ENCODE peak calls at places on chromosomes 13 and 19, in ten cellular contexts. One of them, this sample, is unnamed.

GRCh38 chr13:92436927-92437326 is 789.7 kb upstream of the GPC6 start:
- DNase-seq in sigmoid colon: no peak
- DNase-seq in fibroblast of lung: no peak
- DNase-seq in upper lobe of right lung: no peak
- DNase-seq in transverse colon: no peak
- DNase-seq in H9: no peak
- DNase-seq in thyroid gland: no peak
- DNase-seq in tibial nerve: no peak
- DNase-seq in astrocyte: no peak
- DNase-seq in heart left ventricle: no peak
- DNase-seq in this sample: no peak

GRCh38 chr19:1621021-1621420 is 15.8 kb upstream of the UQCR11 start:
- DNase-seq in sigmoid colon: peak; percentile 59
- DNase-seq in fibroblast of lung: no peak
- DNase-seq in upper lobe of right lung: no peak
- DNase-seq in transverse colon: no peak
- DNase-seq in H9: no peak
- DNase-seq in thyroid gland: no peak
- DNase-seq in tibial nerve: no peak
- DNase-seq in astrocyte: no peak
- DNase-seq in heart left ventricle: no peak
- DNase-seq in this sample: peak; percentile 71

GRCh38 chr13:46759861-46760260 is 37.1 kb downstream of the ESD start:
- DNase-seq in sigmoid colon: no peak
- DNase-seq in fibroblast of lung: peak; percentile 6
- DNase-seq in upper lobe of right lung: no peak
- DNase-seq in transverse colon: peak; percentile 20
- DNase-seq in H9: no peak
- DNase-seq in thyroid gland: no peak
- DNase-seq in tibial nerve: no peak
- DNase-seq in astrocyte: no peak
- DNase-seq in heart left ventricle: no peak
- DNase-seq in this sample: peak; percentile 56

GRCh38 chr13:91304740-91305139 is 42.7 kb upstream of the MIR17HG start:
- DNase-seq in sigmoid colon: no peak
- DNase-seq in fibroblast of lung: peak; percentile 10
- DNase-seq in upper lobe of right lung: no peak
- DNase-seq in transverse colon: no peak
- DNase-seq in H9: no peak
- DNase-seq in thyroid gland: no peak
- DNase-seq in tibial nerve: no peak
- DNase-seq in astrocyte: no peak
- DNase-seq in heart left ventricle: no peak
- DNase-seq in this sample: no peak

GRCh38 chr13:112911883-112912282 is 57.1 kb upstream of the MCF2L start:
- DNase-seq in sigmoid colon: no peak
- DNase-seq in fibroblast of lung: no peak
- DNase-seq in upper lobe of right lung: no peak
- DNase-seq in transverse colon: no peak
- DNase-seq in H9: no peak
- DNase-seq in thyroid gland: no peak
- DNase-seq in tibial nerve: no peak
- DNase-seq in astrocyte: no peak
- DNase-seq in heart left ventricle: no peak
- DNase-seq in this sample: no peak

GRCh38 chr13:32284927-32285632 is 30.1 kb downstream of the ZAR1L start:
- DNase-seq in sigmoid colon: no peak
- DNase-seq in fibroblast of lung: peak; percentile 65
- DNase-seq in upper lobe of right lung: no peak
- DNase-seq in transverse colon: no peak
- DNase-seq in H9: no peak
- DNase-seq in thyroid gland: peak; percentile 76
- DNase-seq in tibial nerve: no peak
- DNase-seq in astrocyte: peak; percentile 90
- DNase-seq in heart left ventricle: peak; percentile 39
- DNase-seq in this sample: no peak

GRCh38 chr19:38245826-38246498 is 10.2 kb downstream of the PPP1R14A start:
- DNase-seq in sigmoid colon: no peak
- DNase-seq in fibroblast of lung: no peak
- DNase-seq in upper lobe of right lung: no peak
- DNase-seq in transverse colon: no peak
- DNase-seq in H9: no peak
- DNase-seq in thyroid gland: no peak
- DNase-seq in tibial nerve: no peak
- DNase-seq in astrocyte: no peak
- DNase-seq in heart left ventricle: peak; percentile 49
- DNase-seq in this sample: no peak

GRCh38 chr19:52725528-52725961 is 9.3 kb downstream of the ZNF611 start:
- DNase-seq in sigmoid colon: no peak
- DNase-seq in fibroblast of lung: no peak
- DNase-seq in upper lobe of right lung: no peak
- DNase-seq in transverse colon: no peak
- DNase-seq in H9: no peak
- DNase-seq in thyroid gland: no peak
- DNase-seq in tibial nerve: no peak
- DNase-seq in astrocyte: no peak
- DNase-seq in heart left ventricle: no peak
- DNase-seq in this sample: peak; percentile 70

GRCh38 chr19:2199215-2199614 is 35.5 kb downstream of the DOT1L start:
- DNase-seq in sigmoid colon: no peak
- DNase-seq in fibroblast of lung: no peak
- DNase-seq in upper lobe of right lung: no peak
- DNase-seq in transverse colon: no peak
- DNase-seq in H9: peak; percentile 80
- DNase-seq in thyroid gland: no peak
- DNase-seq in tibial nerve: no peak
- DNase-seq in astrocyte: no peak
- DNase-seq in heart left ventricle: no peak
- DNase-seq in this sample: no peak

GRCh38 chr13:24035411-24035810 is 125.1 kb upstream of the SPATA13 start:
- DNase-seq in sigmoid colon: no peak
- DNase-seq in fibroblast of lung: no peak
- DNase-seq in upper lobe of right lung: no peak
- DNase-seq in transverse colon: no peak
- DNase-seq in H9: no peak
- DNase-seq in thyroid gland: no peak
- DNase-seq in tibial nerve: no peak
- DNase-seq in astrocyte: no peak
- DNase-seq in heart left ventricle: no peak
- DNase-seq in this sample: no peak

GRCh38 chr13:48019796-48020195 is 17.7 kb upstream of the NUDT15 start:
- DNase-seq in sigmoid colon: no peak
- DNase-seq in fibroblast of lung: no peak
- DNase-seq in upper lobe of right lung: no peak
- DNase-seq in transverse colon: no peak
- DNase-seq in H9: no peak
- DNase-seq in thyroid gland: no peak
- DNase-seq in tibial nerve: no peak
- DNase-seq in astrocyte: no peak
- DNase-seq in heart left ventricle: no peak
- DNase-seq in this sample: no peak

GRCh38 chr19:50513746-50514345 is at the start of gene ASPDH:
- DNase-seq in sigmoid colon: no peak
- DNase-seq in fibroblast of lung: no peak
- DNase-seq in upper lobe of right lung: no peak
- DNase-seq in transverse colon: no peak
- DNase-seq in H9: no peak
- DNase-seq in thyroid gland: no peak
- DNase-seq in tibial nerve: no peak
- DNase-seq in astrocyte: no peak
- DNase-seq in heart left ventricle: no peak
- DNase-seq in this sample: peak; percentile 78

GRCh38 chr13:113061271-113061625 is 44.3 kb upstream of the F7 start:
- DNase-seq in sigmoid colon: peak; percentile 54
- DNase-seq in fibroblast of lung: no peak
- DNase-seq in upper lobe of right lung: peak; percentile 54
- DNase-seq in transverse colon: no peak
- DNase-seq in H9: no peak
- DNase-seq in thyroid gland: no peak
- DNase-seq in tibial nerve: no peak
- DNase-seq in astrocyte: no peak
- DNase-seq in heart left ventricle: no peak
- DNase-seq in this sample: no peak

GRCh38 chr19:30029721-30030510 is 87.9 kb downstream of the URI1 start:
- DNase-seq in sigmoid colon: no peak
- DNase-seq in fibroblast of lung: peak; percentile 4
- DNase-seq in upper lobe of right lung: no peak
- DNase-seq in transverse colon: no peak
- DNase-seq in H9: no peak
- DNase-seq in thyroid gland: no peak
- DNase-seq in tibial nerve: no peak
- DNase-seq in astrocyte: peak; percentile 86
- DNase-seq in heart left ventricle: no peak
- DNase-seq in this sample: no peak

GRCh38 chr19:17184381-17184841 is 30.7 kb upstream of the USE1 start:
- DNase-seq in sigmoid colon: no peak
- DNase-seq in fibroblast of lung: no peak
- DNase-seq in upper lobe of right lung: no peak
- DNase-seq in transverse colon: peak; percentile 26
- DNase-seq in H9: no peak
- DNase-seq in thyroid gland: no peak
- DNase-seq in tibial nerve: no peak
- DNase-seq in astrocyte: no peak
- DNase-seq in heart left ventricle: no peak
- DNase-seq in this sample: no peak

GRCh38 chr19:2494447-2495129 is 18.7 kb downstream of the GADD45B start:
- DNase-seq in sigmoid colon: peak; percentile 94
- DNase-seq in fibroblast of lung: peak; percentile 82
- DNase-seq in upper lobe of right lung: peak; percentile 89
- DNase-seq in transverse colon: peak; percentile 82
- DNase-seq in H9: no peak
- DNase-seq in thyroid gland: peak; percentile 84
- DNase-seq in tibial nerve: peak; percentile 60
- DNase-seq in astrocyte: peak; percentile 71
- DNase-seq in heart left ventricle: peak; percentile 94
- DNase-seq in this sample: peak; percentile 95

DNA sequence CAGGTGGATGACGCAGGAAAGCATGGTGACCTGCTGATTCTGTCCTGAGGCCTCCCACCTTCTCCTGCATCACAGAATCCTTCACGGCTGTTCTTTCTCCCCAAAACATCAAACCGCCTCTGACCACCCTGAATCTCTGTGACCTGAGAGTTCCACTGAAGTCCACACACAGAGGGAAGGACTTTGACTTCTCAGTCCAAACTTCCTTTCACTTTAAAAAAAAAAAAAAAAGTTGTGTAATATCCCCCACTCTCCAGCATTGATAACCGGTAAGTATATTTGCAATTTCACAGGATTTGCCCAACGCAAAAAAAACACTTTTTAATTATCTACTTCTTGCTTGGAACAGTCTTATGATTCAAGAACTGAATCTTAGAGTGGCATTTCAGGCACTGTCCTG is 259.5 kb upstream of the IRS2 start:
- DNase-seq in sigmoid colon: no peak
- DNase-seq in fibroblast of lung: no peak
- DNase-seq in upper lobe of right lung: no peak
- DNase-seq in transverse colon: no peak
- DNase-seq in H9: no peak
- DNase-seq in thyroid gland: no peak
- DNase-seq in tibial nerve: no peak
- DNase-seq in astrocyte: no peak
- DNase-seq in heart left ventricle: no peak
- DNase-seq in this sample: no peak
- H3K4me1 ChIP-seq in sigmoid colon: no peaks in the 10 kb centered on the region
- H3K4me1 ChIP-seq in fibroblast of lung: no peaks in the 10 kb centered on the region
- H3K4me1 ChIP-seq in upper lobe of right lung: peaks cover 3% of the 10 kb centered on the region
- H3K4me1 ChIP-seq in transverse colon: no peaks in the 10 kb centered on the region
- H3K4me1 ChIP-seq in H9: peaks cover 3% of the 10 kb centered on the region
- H3K4me1 ChIP-seq in thyroid gland: peaks cover 28% of the 10 kb centered on the region
- H3K4me1 ChIP-seq in tibial nerve: no peaks in the 10 kb centered on the region
- H3K4me1 ChIP-seq in astrocyte: peaks cover 12% of the 10 kb centered on the region
- H3K4me1 ChIP-seq in heart left ventricle: peaks cover 15% of the 10 kb centered on the region
- H3K4me1 ChIP-seq in this sample: peaks cover 12% of the 10 kb centered on the region

DNA sequence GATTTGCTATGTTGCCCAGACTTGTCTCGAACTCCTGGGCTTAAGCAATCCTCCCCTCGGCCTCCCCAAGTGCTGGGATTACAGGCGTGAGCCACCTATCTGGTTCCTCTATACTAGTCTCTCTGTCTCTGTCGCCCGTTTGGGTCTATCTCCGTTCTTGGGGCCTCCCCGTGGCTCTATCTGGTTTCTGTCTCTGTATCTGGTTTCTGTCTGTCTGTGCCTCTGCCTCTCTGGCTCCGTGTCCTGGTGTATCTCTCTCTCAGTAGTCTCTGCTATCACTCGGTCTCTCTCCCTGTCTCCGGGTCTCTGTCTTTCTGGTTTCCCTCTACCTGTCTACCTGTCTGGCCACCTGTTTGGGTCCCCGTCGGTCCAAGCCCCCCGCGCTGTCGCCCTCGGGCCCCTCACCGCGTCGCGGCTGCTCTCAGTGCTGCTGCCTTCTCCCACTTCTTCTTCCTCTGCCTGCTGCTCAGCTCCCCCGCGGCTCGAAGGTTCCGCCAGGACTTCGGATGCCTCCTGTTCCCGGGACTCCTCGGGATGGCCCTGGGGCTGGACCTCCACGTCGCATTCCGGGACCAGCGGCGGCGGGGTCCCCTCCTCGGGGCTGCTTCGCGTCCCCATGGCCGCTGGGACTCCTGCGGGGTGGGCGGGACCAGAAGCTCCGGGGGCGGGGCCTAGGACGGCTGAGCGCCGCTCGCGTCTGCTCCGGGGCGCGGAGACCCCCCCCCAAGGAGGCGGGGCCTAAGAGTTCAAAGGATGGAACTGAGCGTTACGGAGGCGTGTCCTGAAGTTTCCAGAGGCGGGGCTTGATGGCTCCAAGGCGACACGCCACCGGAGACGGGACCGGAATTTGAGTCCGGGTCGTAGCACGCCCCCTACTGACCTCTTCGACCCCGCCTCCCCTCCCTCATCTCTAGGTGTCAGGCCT is 783 bp downstream of the PHLDB3 start:
- DNase-seq in sigmoid colon: peak; percentile 98
- DNase-seq in fibroblast of lung: peak; percentile 87
- DNase-seq in upper lobe of right lung: peak; percentile 95
- DNase-seq in transverse colon: peak; percentile 98
- DNase-seq in H9: peak; percentile 97
- DNase-seq in thyroid gland: peak; percentile 95
- DNase-seq in tibial nerve: peak; percentile 98
- DNase-seq in astrocyte: peak; percentile 60
- DNase-seq in heart left ventricle: peak; percentile 98
- DNase-seq in this sample: peak; percentile 98
- TF ChIP-seq CTCF in sigmoid colon: no peak
- TF ChIP-seq CTCF in fibroblast of lung: no peak
- TF ChIP-seq CTCF in upper lobe of right lung: no peak
- TF ChIP-seq CTCF in transverse colon: no peak
- TF ChIP-seq CTCF in H9: peak; percentile 59
- TF ChIP-seq CTCF in thyroid gland: no peak
- TF ChIP-seq CTCF in tibial nerve: no peak
- TF ChIP-seq CTCF in astrocyte: no peak
- TF ChIP-seq CTCF in heart left ventricle: peak; percentile 27
- TF ChIP-seq CTCF in this sample: peak; percentile 41

GRCh38 chr13:101514100-101514499 is 61.6 kb downstream of the ITGBL1 start:
- DNase-seq in sigmoid colon: no peak
- DNase-seq in fibroblast of lung: no peak
- DNase-seq in upper lobe of right lung: no peak
- DNase-seq in transverse colon: no peak
- DNase-seq in H9: no peak
- DNase-seq in thyroid gland: no peak
- DNase-seq in tibial nerve: no peak
- DNase-seq in astrocyte: no peak
- DNase-seq in heart left ventricle: no peak
- DNase-seq in this sample: no peak
- H3K4me1 ChIP-seq in sigmoid colon: no peaks in the 10 kb centered on the region
- H3K4me1 ChIP-seq in fibroblast of lung: no peaks in the 10 kb centered on the region
- H3K4me1 ChIP-seq in upper lobe of right lung: no peaks in the 10 kb centered on the region
- H3K4me1 ChIP-seq in transverse colon: no peaks in the 10 kb centered on the region
- H3K4me1 ChIP-seq in H9: peaks cover 3% of the 10 kb centered on the region
- H3K4me1 ChIP-seq in thyroid gland: no peaks in the 10 kb centered on the region
- H3K4me1 ChIP-seq in tibial nerve: no peaks in the 10 kb centered on the region
- H3K4me1 ChIP-seq in astrocyte: peaks cover 7% of the 10 kb centered on the region
- H3K4me1 ChIP-seq in heart left ventricle: no peaks in the 10 kb centered on the region
- H3K4me1 ChIP-seq in this sample: no peaks in the 10 kb centered on the region

GRCh38 chr19:19475845-19476828 is 39.2 kb downstream of the TSSK6 start:
- DNase-seq in sigmoid colon: no peak
- DNase-seq in fibroblast of lung: no peak
- DNase-seq in upper lobe of right lung: no peak
- DNase-seq in transverse colon: no peak
- DNase-seq in H9: peak; percentile 58
- DNase-seq in thyroid gland: no peak
- DNase-seq in tibial nerve: no peak
- DNase-seq in astrocyte: no peak
- DNase-seq in heart left ventricle: no peak
- DNase-seq in this sample: no peak
- TF ChIP-seq CTCF in sigmoid colon: peak; percentile 10
- TF ChIP-seq CTCF in fibroblast of lung: peak; percentile 59
- TF ChIP-seq CTCF in upper lobe of right lung: peak; percentile 36
- TF ChIP-seq CTCF in transverse colon: no peak
- TF ChIP-seq CTCF in H9: peak; percentile 64
- TF ChIP-seq CTCF in thyroid gland: peak; percentile 21
- TF ChIP-seq CTCF in tibial nerve: no peak
- TF ChIP-seq CTCF in astrocyte: peak; percentile 29
- TF ChIP-seq CTCF in heart left ventricle: peak; percentile 45
- TF ChIP-seq CTCF in this sample: no peak

This sample was measured in upper lobe of left lung.